ENCODE peak calls at places on chromosomes 16 and 17, in six cellular contexts. J, K, F, U, I and G are unnamed samples.

GRCh38 chr17:65283704-65284103 is 146.5 kb downstream of the RGS9 start:
- DNase-seq in J (no peak), K (no peak), F (no peak), U (no peak), I (no peak), G (peak)

GRCh38 chr17:56752263-56752662 is 81.5 kb downstream of the C17orf67 start:
- DNase-seq in J (no peak), K (no peak), F (no peak), U (no peak), I (no peak), G (peak)

GRCh38 chr17:74441537-74441936 is 9.6 kb downstream of the GPRC5C start:
- DNase-seq in J (no peak), K (no peak), F (no peak), U (no peak), I (no peak), G (no peak)

GRCh38 chr17:8859029-8859803 is 8.3 kb downstream of the PIK3R6 start:
- DNase-seq in J (no peak), K (peak), F (no peak), U (peak), I (no peak), G (peak)

GRCh38 chr17:42878123-42878880 is 22.3 kb upstream of the G6PC1 start:
- DNase-seq in J (no peak), K (no peak), F (no peak), U (no peak), I (no peak), G (no peak)

GRCh38 chr16:82344157-82344556 is 174.1 kb upstream of the MPHOSPH6 start:
- DNase-seq in J (no peak), K (no peak), F (no peak), U (no peak), I (no peak), G (peak)

GRCh38 chr17:1713878-1714487 is 3.8 kb upstream of the TLCD2 start:
- DNase-seq in J (no peak), K (peak), F (peak), U (peak), I (peak), G (peak)

GRCh38 chr17:73118876-73119485 is 26.5 kb upstream of the SLC39A11 start:
- DNase-seq in J (no peak), K (no peak), F (peak), U (no peak), I (peak), G (no peak)

GRCh38 chr17:77528516-77529327 is 388.0 kb downstream of the SEC14L1 start:
- DNase-seq in J (no peak), K (peak), F (peak), U (no peak), I (peak), G (no peak)

DNA sequence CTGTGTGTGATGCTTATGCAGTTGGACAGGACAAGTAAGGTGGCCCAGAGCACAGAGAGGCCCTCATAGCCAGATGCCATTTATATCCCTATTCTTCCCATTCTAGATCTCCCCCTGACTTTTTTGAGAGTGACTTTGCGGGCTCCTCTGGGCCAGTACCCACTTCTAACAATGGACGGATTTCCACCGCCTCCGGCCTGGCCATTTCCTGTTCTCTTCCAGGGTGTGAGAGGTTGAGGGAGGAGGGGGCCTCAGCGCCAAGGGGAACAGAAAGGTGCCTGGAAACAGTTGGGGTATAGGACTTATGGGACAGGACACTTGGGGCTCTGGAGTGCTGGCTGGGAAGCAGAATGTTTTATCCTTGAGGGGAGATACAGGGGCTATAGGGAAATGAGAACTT is 3.4 kb downstream of the TAOK2 start:
- DNase-seq in J (no peak), K (no peak), F (peak), U (peak), I (peak), G (no peak)
- TF ChIP-seq CTCF in J (no peak), K (no peak), F (no peak), U (no peak), I (no peak), G (no peak)

DNA sequence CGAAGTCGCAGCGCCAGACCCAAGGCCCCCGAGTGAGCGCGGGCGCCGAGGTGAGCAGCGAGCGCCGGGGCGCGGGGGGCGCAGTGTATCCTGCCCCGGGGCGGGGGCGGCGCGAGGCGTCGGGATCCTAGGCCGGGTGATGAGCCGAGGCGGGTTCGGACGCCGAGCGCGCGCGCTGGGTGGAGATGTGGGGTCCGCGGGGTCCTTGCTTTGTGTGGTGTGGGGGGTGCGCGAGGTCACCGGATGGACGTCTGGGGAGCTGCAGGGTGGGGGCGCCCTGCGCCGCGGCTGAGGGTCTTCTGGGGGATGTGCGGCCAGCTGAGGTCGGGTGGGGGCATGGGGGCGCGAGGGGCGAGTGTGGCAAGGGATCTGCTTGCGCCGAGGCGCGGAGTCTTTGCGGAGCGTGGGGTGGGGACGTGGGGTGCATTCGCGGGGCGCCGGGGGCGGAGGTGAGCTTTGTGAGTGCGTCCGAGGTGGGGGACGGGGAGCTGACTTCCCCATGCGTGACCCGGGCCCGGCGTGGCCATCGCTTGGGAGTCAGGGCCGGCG is 560 bp downstream of the RAI1 start:
- DNase-seq in J (no peak), K (peak), F (peak), U (no peak), I (no peak), G (no peak)
- TF ChIP-seq CTCF in J (no peak), K (no peak), F (no peak), U (no peak), I (no peak), G (no peak)

GRCh38 chr17:54844262-54844661 is 56.4 kb upstream of the TOM1L1 start:
- DNase-seq in J (no peak), K (no peak), F (no peak), U (no peak), I (no peak), G (no peak)

GRCh38 chr17:54836723-54837462 is 63.8 kb upstream of the TOM1L1 start:
- DNase-seq in J (no peak), K (no peak), F (no peak), U (no peak), I (no peak), G (no peak)

GRCh38 chr17:54835015-54835414 is 65.6 kb upstream of the TOM1L1 start:
- DNase-seq in J (no peak), K (no peak), F (no peak), U (no peak), I (no peak), G (no peak)

GRCh38 chr17:54840885-54841614 is 59.6 kb upstream of the TOM1L1 start:
- DNase-seq in J (no peak), K (no peak), F (no peak), U (no peak), I (no peak), G (no peak)

GRCh38 chr17:54839022-54839806 is 61.4 kb upstream of the TOM1L1 start:
- DNase-seq in J (no peak), K (no peak), F (peak), U (no peak), I (no peak), G (no peak)
- TF ChIP-seq CTCF in J (no peak), K (no peak), F (no peak), U (no peak), I (no peak), G (no peak)

GRCh38 chr17:79796570-79797491 is at the start of gene CBX8:
- DNase-seq in J (peak), K (peak), F (peak), U (peak), I (peak), G (peak)
- TF ChIP-seq CTCF in J (no peak), K (no peak), F (no peak), U (no peak), I (peak), G (peak)

GRCh38 chr16:381788-382717 is at the start of gene PGAP6:
- DNase-seq in J (no peak), K (peak), F (peak), U (peak), I (peak), G (no peak)

GRCh38 chr16:391885-392335 is 5.1 kb upstream of the NME4 start:
- DNase-seq in J (peak), K (no peak), F (peak), U (no peak), I (peak), G (peak)

GRCh38 chr16:389317-389716 is 7.5 kb upstream of the PGAP6 start:
- DNase-seq in J (no peak), K (no peak), F (no peak), U (no peak), I (no peak), G (no peak)

GRCh38 chr16:383326-384020 is 1.7 kb upstream of the PGAP6 start:
- DNase-seq in J (no peak), K (no peak), F (no peak), U (peak), I (no peak), G (peak)

GRCh38 chr16:386641-387156 is 4.9 kb upstream of the PGAP6 start:
- DNase-seq in J (no peak), K (no peak), F (no peak), U (no peak), I (no peak), G (no peak)
- TF ChIP-seq CTCF in J (no peak), K (no peak), F (peak), U (no peak), I (peak), G (no peak)

DNA sequence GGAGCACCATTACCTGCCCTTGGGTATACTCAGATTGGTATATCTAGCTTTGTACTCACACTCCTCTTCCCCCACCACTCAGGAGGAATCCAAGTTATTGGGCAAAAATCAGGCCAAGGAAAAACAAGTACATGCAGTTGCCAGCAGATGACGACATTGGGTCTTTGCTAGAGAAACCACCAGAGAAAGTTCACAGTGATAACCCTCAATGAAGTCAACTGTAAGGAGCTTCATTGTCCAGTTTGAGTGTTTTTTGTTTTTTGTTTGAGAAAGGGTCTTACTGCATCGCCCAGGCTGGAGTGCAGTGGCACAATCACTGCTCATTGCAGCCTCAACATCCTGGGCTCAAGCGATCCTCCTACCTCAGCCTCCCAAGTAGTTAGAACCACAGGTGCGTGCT is 34.6 kb upstream of the TOX3 start:
- DNase-seq in J (no peak), K (no peak), F (no peak), U (no peak), I (no peak), G (no peak)
- TF ChIP-seq CTCF in J (peak), K (no peak), F (no peak), U (no peak), I (peak), G (peak)

DNA sequence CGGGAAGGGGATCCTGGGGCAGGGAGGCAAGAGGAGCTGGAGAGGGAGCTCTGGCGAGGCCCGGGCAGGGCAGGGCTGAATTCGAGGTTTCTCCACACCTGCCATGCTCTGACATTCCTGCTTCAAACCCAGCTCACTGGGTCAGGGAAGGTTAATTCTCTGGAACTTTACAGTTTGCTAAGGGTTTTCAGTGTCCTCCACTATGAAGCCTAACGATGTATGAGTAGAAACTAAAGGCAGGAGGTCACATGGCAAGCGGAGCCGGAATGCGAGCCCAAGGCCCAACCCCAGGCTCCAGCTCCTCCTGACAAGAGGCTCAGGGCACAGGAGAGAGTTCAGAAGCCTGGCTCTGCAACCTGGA is 29.2 kb downstream of the DCAKD start:
- DNase-seq in J (no peak), K (no peak), F (no peak), U (no peak), I (no peak), G (no peak)
- TF ChIP-seq CTCF in J (no peak), K (no peak), F (no peak), U (no peak), I (no peak), G (no peak)